ENCODE peak calls at places on chromosomes 2 and 18, in ten cellular contexts. E is NCI-H2081, P is tibial artery, F is Caki2, A is activated T-cell treated with anti-CD3 and anti-CD28 coated beads for 1 hour, D is fibroblast of mammary gland, U is GM13976, H is NCI-H1105 treated with DMSO at 0.1 percent for 48 hours, I is fibroblast of lung, O is NCI-H1092 treated with DMSO at 0.1 percent for 48 hours. L is an unnamed sample.
A peak's percentile ranks its signal among the peaks of the same experiment; 100 is the strongest.

GRCh38 chr2:84481702-84482101 is 22.6 kb upstream of the SUCLG1 start:
- DNase-seq in E (no peak), P (no peak), F (no peak), A (no peak), D (peak; percentile 47), U (no peak), H (no peak), I (peak; percentile 86), O (no peak), L (no peak)

GRCh38 chr2:234880551-234881211 is 71.1 kb upstream of the SH3BP4 start:
- DNase-seq in E (no peak), P (no peak), F (peak; percentile 75), A (no peak), D (peak; percentile 92), U (no peak), H (no peak), I (peak; percentile 99), O (no peak), L (no peak)

GRCh38 chr2:154370873-154371272 is 327.6 kb upstream of the KCNJ3 start:
- DNase-seq in E (no peak), P (no peak), F (no peak), A (no peak), D (no peak), U (no peak), H (no peak), I (no peak), O (no peak), L (no peak)

GRCh38 chr2:226977775-226978190 is 141.9 kb downstream of the RHBDD1 start:
- DNase-seq in E (peak; percentile 6), P (no peak), F (peak; percentile 10), A (no peak), D (peak; percentile 77), U (no peak), H (peak; percentile 75), I (peak; percentile 79), O (peak; percentile 10), L (no peak)

GRCh38 chr18:74895686-74896085 is 298.0 kb downstream of the ZNF407 start:
- DNase-seq in E (no peak), P (no peak), F (no peak), A (no peak), D (peak; percentile 48), U (no peak), H (no peak), I (peak; percentile 25), O (no peak), L (no peak)

GRCh38 chr2:233832869-233833812 is 21.2 kb downstream of the HJURP start:
- DNase-seq in E (peak; percentile 34), P (no peak), F (peak; percentile 62), A (no peak), D (peak; percentile 71), U (no peak), H (peak; percentile 23), I (peak; percentile 69), O (peak; percentile 46), L (no peak)

GRCh38 chr2:25280066-25280687 is 61.5 kb downstream of the DNMT3A start:
- DNase-seq in E (no peak), P (no peak), F (no peak), A (no peak), D (no peak), U (peak; percentile 38), H (no peak), I (no peak), O (no peak), L (no peak)

GRCh38 chr2:12296915-12297314 is 419.8 kb upstream of the TRIB2 start:
- DNase-seq in E (no peak), P (no peak), F (no peak), A (no peak), D (no peak), U (no peak), H (no peak), I (no peak), O (no peak), L (no peak)

GRCh38 chr2:200845669-200846325 is 18.7 kb downstream of the CLK1 start:
- DNase-seq in E (no peak), P (no peak), F (no peak), A (no peak), D (no peak), U (no peak), H (no peak), I (no peak), O (no peak), L (no peak)

GRCh38 chr2:191265311-191266170 is 20.3 kb downstream of the MYO1B start:
- DNase-seq in E (no peak), P (no peak), F (peak; percentile 21), A (no peak), D (peak; percentile 74), U (no peak), H (no peak), I (peak; percentile 93), O (no peak), L (no peak)

GRCh38 chr2:212147921-212148513 is 390.6 kb downstream of the ERBB4 start:
- DNase-seq in E (no peak), P (no peak), F (no peak), A (no peak), D (peak; percentile 21), U (no peak), H (no peak), I (no peak), O (peak; percentile 9), L (no peak)

GRCh38 chr2:153163055-153163454 is 315.5 kb downstream of the RPRM start:
- DNase-seq in E (peak; percentile 67), P (no peak), F (no peak), A (no peak), D (peak; percentile 28), U (peak; percentile 28), H (peak; percentile 58), I (peak; percentile 16), O (peak; percentile 49), L (no peak)

GRCh38 chr2:200624660-200625059 is 38.8 kb downstream of the AOX1 start:
- DNase-seq in E (no peak), P (no peak), F (no peak), A (no peak), D (peak; percentile 76), U (no peak), H (no peak), I (peak; percentile 52), O (no peak), L (no peak)

GRCh38 chr2:102619414-102620319 is at the start of gene SLC9A2:
- DNase-seq in E (peak; percentile 12), P (no peak), F (peak; percentile 73), A (no peak), D (no peak), U (peak; percentile 53), H (peak; percentile 29), I (peak; percentile 6), O (peak; percentile 1), L (no peak)

GRCh38 chr2:97722227-97722626 is 8.9 kb downstream of the ZAP70 start:
- DNase-seq in E (no peak), P (peak; percentile 1), F (no peak), A (no peak), D (no peak), U (no peak), H (no peak), I (no peak), O (no peak), L (no peak)

GRCh38 chr2:203149194-203149593 is 89.6 kb upstream of the CYP20A1 start:
- DNase-seq in E (no peak), P (no peak), F (no peak), A (no peak), D (no peak), U (no peak), H (no peak), I (no peak), O (no peak), L (no peak)

GRCh38 chr2:233848276-233848675 is 6.1 kb downstream of the HJURP start:
- DNase-seq in E (no peak), P (no peak), F (no peak), A (no peak), D (no peak), U (peak; percentile 4), H (no peak), I (no peak), O (no peak), L (no peak)

GRCh38 chr2:2775018-2775417 is 443.9 kb upstream of the MYT1L start:
- DNase-seq in E (no peak), P (no peak), F (no peak), A (no peak), D (no peak), U (no peak), H (no peak), I (no peak), O (no peak), L (no peak)

L was measured in Right ventricle myocardium superior.